ENCODE peak calls at places on chromosome 6, in five cellular contexts. V is effector memory CD4-positive, alpha-beta T cell; U is GM12865; H is trophoblast cell; L is brain microvascular endothelial cell. S is an unnamed sample.

GRCh38 chr6:111087871-111088667 is 766 bp downstream of the SLC16A10 start:
- DNase-seq in V (peak), U (peak), H (no peak), L (no peak), S (no peak)

GRCh38 chr6:77463881-77464867 is 883 bp upstream of the HTR1B start:
- DNase-seq in V (no peak), U (no peak), H (no peak), L (no peak), S (no peak)

GRCh38 chr6:56594699-56595098 is 48.0 kb downstream of the DST start:
- DNase-seq in V (no peak), U (peak), H (no peak), L (no peak), S (no peak)

GRCh38 chr6:87745966-87746721 is 44.1 kb upstream of the AKIRIN2 start:
- DNase-seq in V (no peak), U (no peak), H (no peak), L (no peak), S (no peak)

GRCh38 chr6:9116026-9116425 is 680.7 kb upstream of the SLC35B3 start:
- DNase-seq in V (no peak), U (no peak), H (no peak), L (no peak), S (no peak)

GRCh38 chr6:148723484-148723883 is 23.3 kb upstream of the UST start:
- DNase-seq in V (no peak), U (no peak), H (no peak), L (peak), S (peak)

GRCh38 chr6:11791354-11792107 is 12.9 kb upstream of the ADTRP start:
- DNase-seq in V (no peak), U (no peak), H (no peak), L (no peak), S (peak)

GRCh38 chr6:105223242-105223641 is 43.4 kb upstream of the POPDC3 start:
- DNase-seq in V (no peak), U (no peak), H (no peak), L (no peak), S (no peak)

GRCh38 chr6:56716229-56716628 is 73.5 kb upstream of the DST start:
- DNase-seq in V (no peak), U (no peak), H (no peak), L (no peak), S (no peak)

GRCh38 chr6:77962070-77962469 is 309.2 kb downstream of the MEI4 start:
- DNase-seq in V (no peak), U (no peak), H (no peak), L (no peak), S (no peak)

GRCh38 chr6:87026961-87027360 is 67.9 kb downstream of the CGA start:
- DNase-seq in V (no peak), U (no peak), H (no peak), L (no peak), S (no peak)

GRCh38 chr6:138590796-138591709 is 91.8 kb upstream of the NHSL1 start:
- DNase-seq in V (no peak), U (peak), H (peak), L (peak), S (no peak)

GRCh38 chr6:26269406-26270120 is 95.4 kb upstream of the BTN3A2 start:
- DNase-seq in V (no peak), U (peak), H (no peak), L (no peak), S (no peak)

GRCh38 chr6:38184780-38185080 is 365.2 kb downstream of the ZFAND3 start:
- DNase-seq in V (no peak), U (no peak), H (no peak), L (no peak), S (no peak)

GRCh38 chr6:121847806-121848522 is 412.5 kb downstream of the GJA1 start:
- DNase-seq in V (no peak), U (no peak), H (peak), L (no peak), S (no peak)

GRCh38 chr6:40819182-40819834 is 219.7 kb downstream of the UNC5CL start:
- DNase-seq in V (no peak), U (no peak), H (no peak), L (no peak), S (no peak)

GRCh38 chr6:110422444-110422822 is 7.1 kb upstream of the DDO start:
- DNase-seq in V (no peak), U (no peak), H (peak), L (no peak), S (no peak)

GRCh38 chr6:108556864-108557493 is 3.7 kb upstream of the FOXO3 start:
- DNase-seq in V (no peak), U (no peak), H (no peak), L (no peak), S (no peak)

GRCh38 chr6:154868143-154868594 is 126.9 kb upstream of the TIAM2 start:
- DNase-seq in V (no peak), U (peak), H (peak), L (peak), S (peak)

GRCh38 chr6:115643762-115644161 is 416.9 kb downstream of the FRK start:
- DNase-seq in V (no peak), U (no peak), H (peak), L (no peak), S (no peak)

GRCh38 chr6:138250513-138251247 is 32.4 kb upstream of the PBOV1 start:
- DNase-seq in V (no peak), U (no peak), H (no peak), L (no peak), S (peak)

DNA sequence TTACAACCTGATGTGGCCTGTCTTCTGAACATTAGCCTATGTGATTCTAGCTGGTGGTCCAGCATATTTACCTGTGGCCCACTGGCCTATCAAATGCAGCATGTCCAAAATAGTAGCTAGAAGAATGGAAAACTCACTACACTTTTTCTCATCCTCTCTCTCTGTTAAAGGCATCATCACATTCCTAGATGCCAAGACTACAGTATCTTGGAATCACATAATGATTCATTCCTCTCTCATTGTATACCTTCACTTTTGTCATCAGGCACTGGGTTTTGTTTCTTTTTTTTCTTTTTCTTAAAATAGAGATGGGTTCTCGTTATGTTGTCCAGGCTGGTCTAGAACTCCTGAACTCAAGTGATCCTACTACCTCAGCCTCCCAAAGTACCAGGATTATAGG is 45.0 kb downstream of the FAM83B start:
- DNase-seq in V (no peak), U (no peak), H (no peak), L (no peak), S (no peak)
- H3K4me3 ChIP-seq in V (no peak), U (no peak), H (no peak), L (no peak), S (no peak)

GRCh38 chr6:132364249-132364648 is 37.0 kb downstream of the MOXD1 start:
- DNase-seq in V (no peak), U (no peak), H (no peak), L (no peak), S (no peak)

GRCh38 chr6:132364675-132365074 is 36.6 kb downstream of the MOXD1 start:
- DNase-seq in V (no peak), U (no peak), H (no peak), L (no peak), S (no peak)

GRCh38 chr6:132365319-132365907 is 35.9 kb downstream of the MOXD1 start:
- DNase-seq in V (no peak), U (peak), H (no peak), L (no peak), S (no peak)

GRCh38 chr6:132368916-132369481 is 32.3 kb downstream of the MOXD1 start:
- DNase-seq in V (no peak), U (no peak), H (peak), L (no peak), S (no peak)

DNA sequence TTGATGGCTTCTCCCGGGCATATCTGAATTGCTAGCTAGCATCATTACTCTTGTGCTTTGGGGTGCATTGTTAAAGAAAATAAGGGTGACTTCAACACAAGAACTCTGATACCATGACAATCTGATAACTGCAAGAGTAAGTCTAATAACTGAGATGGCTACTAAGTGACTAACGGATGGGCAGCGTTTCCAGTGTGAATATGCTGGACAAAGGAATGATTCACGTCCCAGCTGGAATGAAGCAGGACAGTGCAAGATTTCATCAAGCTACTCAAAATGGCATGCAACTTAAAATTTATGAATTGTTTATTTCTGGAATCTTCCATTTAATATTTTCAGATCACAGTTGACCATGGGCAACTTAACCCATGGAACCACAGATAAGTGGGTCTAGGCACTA is 31.7 kb downstream of the MOXD1 start:
- DNase-seq in V (no peak), U (no peak), H (peak), L (peak), S (peak)
- H3K4me3 ChIP-seq in V (no peak), U (no peak), H (no peak), L (peak), S (no peak)

GRCh38 chr6:35049346-35049745 is 91.8 kb downstream of the TCP11 start:
- DNase-seq in V (no peak), U (no peak), H (no peak), L (no peak), S (no peak)

GRCh38 chr6:35048631-35049083 is 92.5 kb downstream of the TCP11 start:
- DNase-seq in V (no peak), U (no peak), H (no peak), L (no peak), S (peak)

GRCh38 chr6:35046862-35047261 is 94.3 kb downstream of the TCP11 start:
- DNase-seq in V (no peak), U (no peak), H (no peak), L (no peak), S (no peak)

GRCh38 chr6:35047265-35048011 is 93.7 kb downstream of the TCP11 start:
- DNase-seq in V (no peak), U (no peak), H (no peak), L (peak), S (peak)

GRCh38 chr6:35048031-35048613 is 93.0 kb downstream of the TCP11 start:
- DNase-seq in V (no peak), U (no peak), H (no peak), L (no peak), S (no peak)
- H3K4me3 ChIP-seq in V (peak), U (no peak), H (no peak), L (no peak), S (no peak)

DNA sequence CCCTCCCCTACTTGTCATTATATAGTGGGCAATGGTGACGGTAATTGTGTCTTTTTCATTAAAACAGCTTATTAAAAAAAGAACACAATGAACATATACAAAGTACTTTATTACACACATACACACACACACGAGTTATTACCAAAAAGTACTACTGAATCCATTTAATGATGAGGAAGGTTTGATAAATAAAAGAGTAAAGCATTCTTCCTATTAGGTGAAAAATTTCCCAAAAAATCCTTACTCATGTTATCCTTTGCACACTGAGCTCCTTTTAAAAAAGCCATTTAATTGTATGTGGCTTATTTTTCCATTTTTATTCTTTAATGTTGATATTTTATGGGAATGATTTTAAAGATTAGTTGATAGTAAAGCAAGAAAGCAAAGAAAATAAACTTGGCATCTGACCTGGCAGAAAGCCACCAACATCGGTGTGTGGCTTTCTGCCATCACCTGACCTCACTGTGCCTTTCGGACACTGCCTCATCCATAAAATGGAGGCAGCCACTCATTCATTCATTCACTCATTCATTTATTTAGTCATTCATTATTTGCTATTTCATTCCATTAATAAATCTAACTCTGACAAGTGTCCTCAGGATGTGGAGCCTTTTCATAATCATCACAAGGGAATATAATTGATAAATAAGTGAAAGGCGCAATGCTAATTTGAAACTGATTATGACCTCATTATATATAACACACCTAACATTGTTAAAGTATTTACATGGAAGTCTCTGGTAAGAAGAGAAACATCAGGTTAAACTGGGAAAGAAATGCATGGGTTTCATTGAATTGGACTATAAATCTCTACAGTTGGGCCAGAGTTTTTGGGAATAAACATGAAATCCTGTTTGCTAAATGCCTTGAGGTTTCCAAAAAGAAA is 727 bp upstream of the SGK1 start:
- DNase-seq in V (no peak), U (no peak), H (no peak), L (no peak), S (no peak)
- H3K4me3 ChIP-seq in V (no peak), U (no peak), H (no peak), L (peak), S (peak)

DNA sequence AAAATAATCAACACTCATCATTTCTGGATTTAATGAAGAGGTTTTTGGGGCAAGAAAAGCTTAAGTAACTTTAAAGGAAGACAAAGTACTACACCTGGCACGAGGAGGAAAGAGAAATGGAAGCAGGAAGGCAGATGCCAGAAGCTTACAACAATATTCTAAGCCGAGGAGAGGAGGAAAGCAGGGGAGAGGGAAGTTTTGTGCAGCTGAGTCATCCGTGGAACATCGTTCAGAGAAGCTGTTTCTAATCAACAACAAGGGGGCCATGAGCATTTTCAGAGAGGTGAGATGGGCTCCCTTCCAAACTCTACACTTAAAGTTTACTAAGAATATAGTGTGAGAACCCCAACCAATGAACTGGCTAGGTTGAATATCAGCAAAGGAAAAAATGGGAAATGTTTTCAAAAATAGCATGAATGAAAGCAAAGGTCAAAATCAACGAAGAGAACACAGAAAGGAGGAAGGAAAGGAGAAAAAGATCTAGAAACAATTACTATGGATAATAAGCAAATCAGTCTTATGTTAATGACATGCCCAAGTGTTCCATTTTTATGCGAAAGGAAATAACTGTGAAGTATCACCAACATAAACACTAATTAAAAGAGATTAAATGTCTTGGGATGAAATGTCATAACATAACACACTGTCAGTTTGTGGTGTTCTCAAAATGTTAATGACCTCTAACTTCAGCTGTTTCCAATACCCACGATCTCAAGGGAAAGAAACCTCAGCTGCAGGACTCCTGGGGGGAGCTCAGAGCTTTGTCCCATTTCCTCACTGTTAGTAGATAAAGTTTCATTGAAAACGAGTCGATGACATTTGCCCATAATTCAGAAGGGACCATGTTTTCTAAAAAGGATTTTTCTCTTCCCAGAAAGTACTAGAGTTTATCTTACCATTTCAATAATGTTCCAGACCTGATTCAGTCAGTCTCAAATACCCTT is 203.4 kb upstream of the STXBP5 start:
- DNase-seq in V (no peak), U (no peak), H (no peak), L (peak), S (peak)
- H3K4me3 ChIP-seq in V (no peak), U (no peak), H (no peak), L (no peak), S (no peak)

S was measured in skeletal muscle cell.